ENCODE peak calls at places on chromosome 3, in nine cellular contexts. M is NCI-H748 treated with DMSO at 0.1 percent for 48 hours, Q is HuH-7.5, D is dorsolateral prefrontal cortex, F is NCI-H774, A is AG04450, T is AG20443, W is NCI-H1092 treated with DMSO at 0.1 percent for 48 hours, U is T-helper 9 cell. E is an unnamed sample.

GRCh38 chr3:37693791-37694194 is 167.9 kb upstream of the CTDSPL start:
- DNase-seq in M (no peak), Q (no peak), D (no peak), F (no peak), A (no peak), T (no peak), W (no peak), U (no peak), E (no peak)

GRCh38 chr3:193869221-193870201 is 266.4 kb upstream of the HES1 start:
- DNase-seq in M (no peak), Q (no peak), D (peak), F (no peak), A (peak), T (peak), W (no peak), U (no peak), E (peak)

GRCh38 chr3:158005391-158006100 is 100.7 kb downstream of the SHOX2 start:
- DNase-seq in M (no peak), Q (no peak), D (no peak), F (no peak), A (no peak), T (no peak), W (no peak), U (no peak), E (no peak)

GRCh38 chr3:42123012-42123581 is 31.9 kb downstream of the TRAK1 start:
- DNase-seq in M (no peak), Q (no peak), D (no peak), F (no peak), A (no peak), T (no peak), W (no peak), U (no peak), E (peak)

GRCh38 chr3:197186887-197187588 is 111.4 kb downstream of the DLG1 start:
- DNase-seq in M (peak), Q (no peak), D (no peak), F (peak), A (peak), T (peak), W (peak), U (no peak), E (peak)

GRCh38 chr3:37189109-37189508 is 14.7 kb upstream of the LRRFIP2 start:
- DNase-seq in M (no peak), Q (no peak), D (no peak), F (no peak), A (no peak), T (no peak), W (no peak), U (no peak), E (no peak)

GRCh38 chr3:138187296-138188012 is at the start of gene ARMC8:
- DNase-seq in M (no peak), Q (peak), D (peak), F (no peak), A (no peak), T (peak), W (peak), U (no peak), E (no peak)

GRCh38 chr3:193046369-193046768 is 128.7 kb upstream of the MB21D2 start:
- DNase-seq in M (no peak), Q (no peak), D (no peak), F (no peak), A (no peak), T (no peak), W (no peak), U (no peak), E (no peak)

GRCh38 chr3:64244011-64244942 is 19.0 kb upstream of the PRICKLE2 start:
- DNase-seq in M (no peak), Q (peak), D (no peak), F (no peak), A (no peak), T (peak), W (no peak), U (no peak), E (no peak)

GRCh38 chr3:129469026-129469425 is 29.0 kb downstream of the IFT122 start:
- DNase-seq in M (no peak), Q (no peak), D (no peak), F (no peak), A (no peak), T (no peak), W (no peak), U (no peak), E (no peak)

E was measured in IMR-90.